ENCODE peak calls at places on chromosomes 6 and 20, in six cellular contexts. B, F, K, H, D and M are unnamed samples. For H3K36me3, the result is how much of the 10 kb centered on the place peaks cover.

GRCh38 chr20:24654425-24654824 is 185.0 kb downstream of the SYNDIG1 start:
- DNase-seq in F (no peak), B (no peak), H (no peak), K (no peak), D (no peak), M (peak)

GRCh38 chr6:41306187-41306854 is 19.8 kb upstream of the TREM1 start:
- DNase-seq in H (no peak), F (peak), D (peak), K (peak), B (peak), M (peak)

GRCh38 chr6:7203939-7204338 is 96.2 kb downstream of the RREB1 start:
- DNase-seq in B (no peak), H (no peak), K (no peak), D (no peak), F (no peak), M (no peak)

GRCh38 chr6:119444642-119445557 is 95.3 kb upstream of the MAN1A1 start:
- DNase-seq in B (no peak), K (no peak), D (no peak), H (no peak), F (no peak), M (no peak)

GRCh38 chr6:20702366-20702765 is 168.1 kb downstream of the CDKAL1 start:
- DNase-seq in F (no peak), K (no peak), H (peak), D (no peak), B (no peak), M (no peak)

GRCh38 chr6:113055086-113055485 is 708.0 kb downstream of the RFPL4B start:
- DNase-seq in B (no peak), D (no peak), F (no peak), H (no peak), K (no peak), M (no peak)

GRCh38 chr6:31042801-31043200 is 32.5 kb downstream of the MUC22 start:
- DNase-seq in K (peak), H (no peak), B (peak), D (peak), F (peak), M (peak)

GRCh38 chr6:139370707-139371345 is 3.6 kb downstream of the CITED2 start:
- DNase-seq in H (no peak), K (no peak), B (no peak), D (no peak), F (no peak), M (no peak)

GRCh38 chr6:52566853-52567279 is 10.0 kb downstream of the TRAM2 start:
- DNase-seq in H (no peak), D (no peak), F (peak), B (no peak), K (peak), M (no peak)

GRCh38 chr6:101779051-101779844 is 385.7 kb downstream of the GRIK2 start:
- DNase-seq in D (no peak), H (no peak), F (no peak), B (no peak), K (no peak), M (no peak)

GRCh38 chr6:110951008-110951407 is 7.5 kb upstream of the GTF3C6 start:
- DNase-seq in F (no peak), H (no peak), D (no peak), K (no peak), B (no peak), M (no peak)

GRCh38 chr6:77962070-77962469 is 309.2 kb downstream of the MEI4 start:
- DNase-seq in H (no peak), K (no peak), D (no peak), F (no peak), B (no peak), M (no peak)

GRCh38 chr6:87378947-87379346 is 28.8 kb upstream of the CFAP206 start:
- DNase-seq in D (no peak), F (no peak), K (no peak), B (no peak), H (no peak), M (peak)

GRCh38 chr6:87407531-87407895 is 259 bp upstream of the CFAP206 start:
- DNase-seq in B (no peak), H (no peak), F (peak), D (no peak), K (no peak), M (no peak)

GRCh38 chr6:162973975-162974374 is 246.2 kb downstream of the PACRG start:
- DNase-seq in H (no peak), B (no peak), D (no peak), F (no peak), K (no peak), M (no peak)

GRCh38 chr6:108080010-108080780 is 5.7 kb upstream of the OSTM1 start:
- DNase-seq in F (no peak), B (no peak), D (no peak), H (no peak), K (no peak), M (peak)

GRCh38 chr6:15501806-15502450 is 160.9 kb downstream of the DTNBP1 start:
- DNase-seq in F (peak), H (no peak), K (no peak), D (no peak), B (peak), M (no peak)

GRCh38 chr6:15499591-15499990 is 163.2 kb downstream of the DTNBP1 start:
- DNase-seq in K (no peak), H (no peak), D (no peak), F (no peak), B (peak), M (no peak)

GRCh38 chr6:15502451-15503345 is 160.1 kb downstream of the DTNBP1 start:
- DNase-seq in F (no peak), K (no peak), B (peak), D (no peak), H (no peak), M (no peak)

GRCh38 chr6:15500078-15500740 is 162.6 kb downstream of the DTNBP1 start:
- DNase-seq in F (no peak), D (no peak), K (no peak), H (no peak), B (peak), M (no peak)

DNA sequence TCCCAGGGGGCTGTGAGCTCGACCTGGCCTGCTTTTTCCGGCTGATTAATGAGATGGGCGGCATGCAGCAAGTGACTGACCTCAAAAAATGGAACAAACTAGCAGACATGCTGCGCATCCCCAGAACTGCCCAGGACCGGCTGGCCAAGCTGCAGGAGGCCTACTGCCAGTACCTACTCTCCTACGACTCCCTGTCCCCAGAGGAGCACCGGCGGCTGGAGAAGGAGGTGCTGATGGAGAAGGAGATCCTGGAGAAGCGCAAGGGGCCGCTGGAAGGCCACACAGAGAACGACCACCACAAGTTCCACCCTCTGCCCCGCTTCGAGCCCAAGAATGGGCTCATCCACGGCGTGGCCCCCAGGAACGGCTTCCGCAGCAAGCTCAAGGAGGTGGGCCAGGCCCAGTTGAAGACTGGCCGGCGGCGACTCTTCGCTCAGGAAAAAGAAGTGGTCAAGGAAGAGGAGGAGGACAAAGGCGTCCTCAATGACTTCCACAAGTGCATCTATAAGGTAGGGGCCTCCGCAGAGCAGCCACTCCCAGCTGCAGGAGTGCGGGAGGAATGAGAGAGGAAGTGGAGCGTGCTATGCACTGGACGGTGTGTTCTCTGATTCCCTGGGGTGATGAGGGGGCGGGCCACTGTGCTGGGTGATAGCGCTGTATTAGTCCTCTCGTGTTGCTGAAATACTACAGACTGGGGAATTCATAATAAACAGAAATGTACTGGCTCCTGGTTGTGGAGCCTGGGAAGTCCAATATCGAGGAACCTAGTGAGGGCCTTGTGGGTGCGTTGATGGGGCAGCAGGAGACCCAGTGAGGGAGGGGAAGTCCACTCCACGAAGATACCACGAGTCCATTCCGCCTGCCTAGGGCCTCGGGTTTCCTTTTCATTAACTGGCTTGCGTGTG is 161.7 kb downstream of the DTNBP1 start:
- DNase-seq in H (no peak), B (peak), F (no peak), D (no peak), K (no peak), M (no peak)
- H3K36me3 ChIP-seq in H (under half), B (under half), F (under half), D (under half), K (under half), M (under half)

GRCh38 chr6:92008757-92009502 is 1410.4 kb downstream of the EPHA7 start:
- DNase-seq in K (no peak), H (no peak), D (no peak), B (no peak), F (no peak), M (peak)

DNA sequence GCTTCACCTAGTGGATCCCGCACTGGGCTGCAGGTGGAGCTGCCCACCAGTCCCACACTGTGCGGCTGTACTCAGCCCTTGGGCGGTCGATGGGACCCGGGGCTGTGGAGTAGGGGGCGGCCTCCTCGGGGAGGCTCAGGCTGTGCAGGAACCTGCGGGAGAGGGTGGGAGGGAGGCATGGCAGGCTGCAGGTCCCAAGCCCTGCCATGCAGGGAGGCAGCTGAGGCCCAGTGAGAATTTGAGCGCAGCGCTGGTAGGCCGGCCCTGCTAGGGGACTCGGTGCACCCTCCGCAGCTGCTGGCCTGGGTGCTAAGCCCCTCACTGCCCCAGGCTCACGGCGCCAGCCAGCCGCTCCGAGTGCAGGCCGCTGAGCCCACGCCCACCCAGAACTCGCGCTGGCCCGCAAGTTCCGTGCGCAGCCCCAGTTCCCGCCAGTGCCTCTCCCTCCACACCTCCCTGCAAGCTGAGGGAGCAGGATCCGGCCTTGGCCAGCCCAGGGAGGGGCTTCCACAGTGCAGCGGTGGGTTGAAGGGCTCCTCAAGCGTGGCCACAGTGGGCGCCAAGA is 1407.6 kb downstream of the EPHA7 start:
- DNase-seq in B (no peak), H (peak), F (no peak), D (no peak), K (no peak), M (no peak)
- H3K36me3 ChIP-seq in B (under half), H (under half), F (under half), D (under half), K (under half), M (under half)

DNA sequence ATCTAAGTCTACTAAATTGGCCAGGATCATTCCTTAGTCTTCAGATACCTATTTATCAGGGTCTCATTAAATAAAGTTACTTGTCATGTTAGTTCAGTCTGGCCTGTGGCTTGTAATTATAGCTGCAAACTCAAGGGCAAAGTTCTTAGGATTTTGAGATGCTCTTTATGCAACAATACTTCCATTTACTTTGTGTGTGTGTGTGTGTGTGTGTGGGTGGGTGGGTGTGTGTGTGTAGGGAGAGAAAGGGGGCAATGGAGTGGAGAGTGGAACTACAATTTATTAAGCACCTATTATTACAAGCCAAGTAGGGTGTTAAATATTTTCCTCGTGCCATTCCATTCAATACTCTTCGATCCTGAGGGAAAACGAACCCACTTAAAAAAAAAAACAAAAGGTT is 17.7 kb upstream of the TBC1D20 start:
- DNase-seq in H (no peak), D (no peak), B (no peak), F (no peak), K (no peak), M (no peak)
- H3K36me3 ChIP-seq in H (under half), D (under half), B (under half), F (under half), K (under half), M (half or more)

DNA sequence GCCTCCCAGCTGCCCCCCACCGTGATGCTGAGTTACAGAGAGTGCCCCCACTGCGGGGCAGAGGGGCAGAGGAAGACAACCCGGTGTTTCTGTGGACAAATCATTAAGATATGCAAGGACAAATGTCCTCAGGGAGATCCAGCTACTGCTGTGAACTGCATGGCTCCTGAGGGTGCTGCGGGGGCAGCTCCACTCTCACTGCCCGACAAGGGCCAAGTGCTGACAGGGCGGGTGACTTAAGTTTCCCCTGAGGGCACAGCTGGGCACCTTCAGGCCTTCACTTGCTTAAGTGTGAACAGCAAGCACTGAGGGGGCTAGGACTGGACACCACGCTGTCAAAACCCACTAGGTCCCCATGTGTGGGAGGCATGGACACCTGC is 26.2 kb upstream of the TCFL5 start:
- DNase-seq in K (no peak), D (no peak), F (no peak), H (no peak), B (no peak), M (no peak)
- H3K36me3 ChIP-seq in K (under half), D (under half), F (under half), H (half or more), B (under half), M (half or more)

GRCh38 chr6:44133003-44133931 is 5.9 kb downstream of the TMEM63B start:
- DNase-seq in H (peak), F (peak), B (peak), K (peak), D (peak), M (peak)
- H3K36me3 ChIP-seq in H (under half), F (under half), B (under half), K (under half), D (under half), M (under half)

GRCh38 chr20:50130346-50130703 is 17.4 kb upstream of the UBE2V1 start:
- DNase-seq in F (no peak), H (no peak), B (no peak), K (no peak), D (no peak), M (no peak)
- H3K36me3 ChIP-seq in F (under half), H (half or more), B (under half), K (under half), D (under half), M (half or more)

GRCh38 chr6:151358475-151358874 is 32.9 kb downstream of the ZBTB2 start:
- DNase-seq in D (no peak), H (no peak), F (no peak), B (no peak), K (no peak), M (no peak)
- H3K36me3 ChIP-seq in D (under half), H (half or more), F (under half), B (under half), K (under half), M (under half)